ENCODE peak calls at places on chromosomes 12 and 14, in four cellular contexts. B, P, V and H are unnamed samples.

GRCh38 chr12:59056931-59057330 is 136.6 kb upstream of the LRIG3 start:
- DNase-seq in B (no peak), P (no peak), V (no peak), H (no peak)

GRCh38 chr12:7351177-7351576 is 47.3 kb downstream of the ACSM4 start:
- DNase-seq in B (no peak), P (no peak), V (peak; percentile 36), H (no peak)

GRCh38 chr14:97393244-97393643 is 596.1 kb downstream of the VRK1 start:
- DNase-seq in B (no peak), P (no peak), V (no peak), H (no peak)

GRCh38 chr12:68003777-68004176 is 14.5 kb downstream of the IFNG-AS1 start:
- DNase-seq in B (no peak), P (no peak), V (no peak), H (no peak)

GRCh38 chr12:103830025-103830725 is 10.9 kb downstream of the NT5DC3 start:
- DNase-seq in B (no peak), P (no peak), V (no peak), H (no peak)

GRCh38 chr12:57641699-57642442 is 8.9 kb upstream of the B4GALNT1 start:
- DNase-seq in B (no peak), P (no peak), V (peak; percentile 65), H (no peak)

GRCh38 chr12:92600052-92600451 is 102.7 kb upstream of the PLEKHG7 start:
- DNase-seq in B (no peak), P (no peak), V (no peak), H (no peak)

GRCh38 chr14:89926709-89927108 is 27.8 kb downstream of the EFCAB11 start:
- DNase-seq in B (no peak), P (no peak), V (no peak), H (no peak)

GRCh38 chr14:68210729-68211299 is 391.2 kb downstream of the RAD51B start:
- DNase-seq in B (peak; percentile 25), P (no peak), V (peak; percentile 84), H (peak; percentile 76)

GRCh38 chr12:28710882-28711281 is 438.2 kb upstream of the FAR2 start:
- DNase-seq in B (no peak), P (no peak), V (no peak), H (no peak)

GRCh38 chr12:18782827-18783226 is 44.9 kb downstream of the CAPZA3 start:
- DNase-seq in B (no peak), P (no peak), V (no peak), H (no peak)

GRCh38 chr12:70828391-70828790 is 92.1 kb downstream of the PTPRR start:
- DNase-seq in B (no peak), P (no peak), V (no peak), H (no peak)

GRCh38 chr12:120064054-120064940 is 52.3 kb downstream of the RAB35 start:
- DNase-seq in B (no peak), P (no peak), V (no peak), H (no peak)

GRCh38 chr14:95756127-95756526 is 42.2 kb upstream of the TCL1A start:
- DNase-seq in B (no peak), P (no peak), V (no peak), H (no peak)

GRCh38 chr12:55019784-55020183 is at the start of gene NEUROD4:
- DNase-seq in B (peak; percentile 27), P (peak; percentile 40), V (peak; percentile 76), H (peak; percentile 31)

GRCh38 chr14:100653409-100653808 is 66.2 kb upstream of the BEGAIN start:
- DNase-seq in B (no peak), P (no peak), V (no peak), H (peak; percentile 55)

GRCh38 chr14:33165144-33165925 is 226.7 kb downstream of the NPAS3 start:
- DNase-seq in B (no peak), P (no peak), V (no peak), H (no peak)

GRCh38 chr12:13455765-13456164 is 259.2 kb downstream of the EMP1 start:
- DNase-seq in B (no peak), P (no peak), V (no peak), H (no peak)

GRCh38 chr12:6372403-6373003 is 2.9 kb downstream of the SCNN1A start:
- DNase-seq in B (no peak), P (peak; percentile 45), V (peak; percentile 45), H (no peak)

GRCh38 chr12:50017047-50017446 is 8.2 kb downstream of the RACGAP1 start:
- DNase-seq in B (peak; percentile 72), P (peak; percentile 51), V (no peak), H (no peak)

GRCh38 chr14:77375973-77376372 is 921 bp downstream of the TMED8 start:
- DNase-seq in B (no peak), P (no peak), V (no peak), H (no peak)

GRCh38 chr12:31120392-31121008 is 46.8 kb downstream of the DDX11 start:
- DNase-seq in B (no peak), P (no peak), V (no peak), H (no peak)

GRCh38 chr12:87827638-87828264 is 201.4 kb downstream of the C12orf50 start:
- DNase-seq in B (no peak), P (no peak), V (no peak), H (no peak)

GRCh38 chr14:98143566-98143965 is 1128.4 kb downstream of the BCL11B start:
- DNase-seq in B (no peak), P (no peak), V (no peak), H (no peak)

GRCh38 chr14:88364710-88365413 is 20.6 kb upstream of the SPATA7 start:
- DNase-seq in B (no peak), P (no peak), V (no peak), H (no peak)

GRCh38 chr14:59918824-59919581 is 941 bp upstream of the LRRC9 start:
- DNase-seq in B (no peak), P (no peak), V (no peak), H (peak; percentile 51)

GRCh38 chr12:27018071-27018470 is 3.9 kb upstream of the TM7SF3 start:
- DNase-seq in B (no peak), P (no peak), V (no peak), H (no peak)

GRCh38 chr12:114729731-114730130 is 45.8 kb upstream of the TBX3 start:
- DNase-seq in B (no peak), P (no peak), V (no peak), H (no peak)

GRCh38 chr12:102388469-102388868 is 91.9 kb downstream of the IGF1 start:
- DNase-seq in B (no peak), P (no peak), V (no peak), H (no peak)

DNA sequence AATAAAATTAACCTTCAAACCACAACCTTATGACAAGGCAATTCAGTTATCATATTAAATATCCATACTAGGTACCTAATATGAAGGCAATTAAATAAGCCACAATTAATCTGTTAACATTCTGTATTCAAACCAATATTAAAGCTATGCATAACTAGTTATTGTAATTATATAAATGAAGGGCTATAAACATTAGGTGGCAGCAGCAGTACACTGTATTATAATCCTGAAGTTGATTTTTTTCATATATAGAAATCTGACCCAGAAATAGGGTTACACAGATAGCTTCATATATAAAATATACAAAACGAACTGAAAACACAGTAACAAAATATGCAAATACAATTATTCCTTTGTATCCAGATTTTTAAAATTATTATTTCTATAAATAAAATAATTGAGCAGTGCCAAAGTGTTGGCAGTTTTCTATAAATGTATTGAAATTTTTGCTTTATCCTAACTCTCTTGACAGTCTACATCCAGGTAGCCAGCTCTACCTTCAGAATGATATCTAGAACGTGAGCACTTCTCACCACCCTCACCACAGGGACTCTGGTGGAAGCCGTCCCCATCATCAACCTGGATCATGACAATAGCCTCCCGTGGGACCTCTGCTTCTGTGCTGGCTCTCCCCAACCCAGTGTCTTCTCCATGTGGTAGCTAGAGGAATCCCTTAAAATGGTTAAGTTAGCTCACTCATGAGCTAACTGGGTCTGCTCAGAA is 136.2 kb downstream of the MED13L start:
- DNase-seq in B (no peak), P (no peak), V (no peak), H (no peak)
- TF ChIP-seq CTCF in B (peak; percentile 57), P (no peak), V (no peak), H (no peak)

GRCh38 chr14:104130974-104131651 is 7.3 kb upstream of the KIF26A start:
- DNase-seq in B (peak; percentile 69), P (peak; percentile 82), V (peak; percentile 17), H (peak; percentile 70)
- TF ChIP-seq CTCF in B (peak; percentile 71), P (peak; percentile 32), V (peak; percentile 51), H (peak; percentile 47)

GRCh38 chr12:119024226-119024810 is 43.0 kb downstream of the SRRM4 start:
- DNase-seq in B (no peak), P (no peak), V (no peak), H (no peak)

GRCh38 chr12:119016715-119017114 is 35.4 kb downstream of the SRRM4 start:
- DNase-seq in B (no peak), P (no peak), V (no peak), H (no peak)

GRCh38 chr12:119025786-119026185 is 44.4 kb downstream of the SRRM4 start:
- DNase-seq in B (no peak), P (no peak), V (no peak), H (no peak)

GRCh38 chr12:119020377-119021360 is 39.3 kb downstream of the SRRM4 start:
- DNase-seq in B (peak; percentile 30), P (peak; percentile 46), V (no peak), H (peak; percentile 7)
- TF ChIP-seq CTCF in B (peak; percentile 62), P (peak; percentile 37), V (peak; percentile 26), H (peak; percentile 19)

GRCh38 chr12:53756300-53757094 is 4.7 kb upstream of the CISTR start:
- DNase-seq in B (no peak), P (no peak), V (no peak), H (no peak)

GRCh38 chr12:53754196-53754595 is 2.4 kb upstream of the CISTR start:
- DNase-seq in B (no peak), P (no peak), V (no peak), H (peak; percentile 45)

GRCh38 chr12:53757095-53757770 is 5.5 kb upstream of the CISTR start:
- DNase-seq in B (peak; percentile 71), P (peak; percentile 85), V (peak; percentile 77), H (peak; percentile 91)

GRCh38 chr12:53754633-53755261 is 3.0 kb upstream of the CISTR start:
- DNase-seq in B (no peak), P (peak; percentile 33), V (no peak), H (no peak)

GRCh38 chr12:53755451-53756290 is 3.9 kb upstream of the CISTR start:
- DNase-seq in B (no peak), P (no peak), V (no peak), H (no peak)
- TF ChIP-seq CTCF in B (no peak), P (no peak), V (peak; percentile 10), H (peak; percentile 30)

GRCh38 chr14:46344327-46344937 is 307.1 kb downstream of the RPL10L start:
- DNase-seq in B (no peak), P (no peak), V (peak; percentile 44), H (peak; percentile 5)
- TF ChIP-seq CTCF in B (peak; percentile 16), P (no peak), V (peak; percentile 56), H (no peak)

DNA sequence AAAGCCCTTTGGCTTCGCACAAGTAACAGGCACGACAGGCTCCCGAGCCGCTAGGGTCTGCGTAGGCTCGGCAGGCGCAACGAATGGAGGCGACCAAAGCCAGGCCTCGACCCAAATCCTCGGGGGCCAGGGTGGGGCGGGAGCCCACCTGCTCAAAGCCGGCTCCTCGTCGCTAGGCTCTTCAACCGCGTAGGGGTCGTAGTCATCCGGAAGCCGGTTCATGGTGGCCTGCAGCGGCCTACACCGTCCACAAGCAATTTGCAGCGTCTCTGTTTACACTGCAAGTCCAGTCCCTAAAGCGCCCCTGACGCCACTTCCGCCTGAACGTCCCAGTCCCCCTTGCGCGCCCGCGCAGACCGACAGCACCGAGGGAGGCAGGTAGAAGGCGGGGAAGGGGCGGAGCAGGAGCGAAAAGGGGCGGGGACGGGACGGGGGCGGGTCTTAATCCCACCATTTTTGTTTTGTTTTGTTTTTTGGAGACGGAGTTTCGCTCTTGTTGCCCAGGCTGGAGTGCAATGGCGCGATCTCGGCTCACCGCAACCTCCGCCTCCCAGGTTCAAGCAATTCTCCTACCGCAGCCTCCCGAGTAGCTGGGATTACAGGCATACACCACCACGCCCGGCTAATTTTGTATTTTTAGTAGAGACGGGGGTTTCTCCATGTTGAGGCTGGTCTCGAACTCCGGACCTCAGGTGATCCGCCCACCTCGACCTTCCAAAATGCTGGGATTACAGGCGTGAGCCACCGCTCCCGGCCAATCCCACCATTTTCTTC is at the start of gene EAPP:
- DNase-seq in B (peak; percentile 98), P (peak; percentile 99), V (peak; percentile 89), H (peak; percentile 94)
- TF ChIP-seq CTCF in B (no peak), P (no peak), V (no peak), H (no peak)